ENCODE peak calls at places on chromosome 1, in five cellular contexts. C is sigmoid colon, L is NCI-H82, G is memory B cell, P is pancreas. O is an unnamed sample.

GRCh38 chr1:243313635-243314536 is 58.0 kb downstream of the SDCCAG8 start:
- DNase-seq in C (no peak), L (peak), G (peak), P (no peak), O (no peak)

GRCh38 chr1:7252411-7253117 is 467.3 kb downstream of the CAMTA1 start:
- DNase-seq in C (no peak), L (no peak), G (no peak), P (no peak), O (no peak)

GRCh38 chr1:201673912-201674311 is 135.0 kb downstream of the NAV1 start:
- DNase-seq in C (no peak), L (no peak), G (no peak), P (peak), O (no peak)

GRCh38 chr1:42379794-42380616 is 587 bp upstream of the RIMKLA start:
- DNase-seq in C (no peak), L (peak), G (peak), P (peak), O (no peak)

GRCh38 chr1:151816964-151817730 is 11.9 kb upstream of the LINGO4 start:
- DNase-seq in C (no peak), L (no peak), G (no peak), P (no peak), O (no peak)

GRCh38 chr1:95084317-95085176 is 11.8 kb upstream of the ALG14 start:
- DNase-seq in C (no peak), L (peak), G (peak), P (no peak), O (no peak)

GRCh38 chr1:214281902-214282695 is 1.1 kb downstream of the SMYD2 start:
- DNase-seq in C (peak), L (peak), G (no peak), P (peak), O (no peak)

GRCh38 chr1:80624682-80625081 is 1176.1 kb upstream of the ADGRL2 start:
- DNase-seq in C (no peak), L (no peak), G (no peak), P (no peak), O (no peak)

GRCh38 chr1:180586671-180587155 is 27.9 kb downstream of the OVAAL start:
- DNase-seq in C (no peak), L (no peak), G (no peak), P (peak), O (no peak)

GRCh38 chr1:64692911-64693310 is 52.0 kb upstream of the RAVER2 start:
- DNase-seq in C (no peak), L (no peak), G (no peak), P (no peak), O (no peak)